ENCODE peak calls at places on chromosomes 3 and 15, in nine cellular contexts. L is heart right ventricle, Y is fibroblast of lung, R is transverse colon, U is Peyer's patch, G is adrenal gland, D is SK-N-SH, K is psoas muscle, W is coronary artery. Z is an unnamed sample.

GRCh38 chr3:146396792-146397191 is 72.6 kb downstream of the PLSCR2 start:
- DNase-seq in L (no peak), Y (no peak), R (no peak), U (no peak), G (no peak), D (no peak), K (no peak), W (no peak), Z (no peak)

GRCh38 chr3:142981108-142981507 is 17.6 kb upstream of the PAQR9 start:
- DNase-seq in L (no peak), Y (no peak), R (no peak), U (no peak), G (no peak), D (no peak), K (no peak), W (no peak), Z (peak; percentile 26)

GRCh38 chr3:64992462-64993285 is 304.9 kb upstream of the ADAMTS9 start:
- DNase-seq in L (no peak), Y (no peak), R (no peak), U (no peak), G (no peak), D (no peak), K (no peak), W (no peak), Z (no peak)

GRCh38 chr15:49628379-49628778 is 7.5 kb downstream of the DTWD1 start:
- DNase-seq in L (no peak), Y (no peak), R (no peak), U (no peak), G (no peak), D (no peak), K (no peak), W (no peak), Z (no peak)

GRCh38 chr3:15601046-15601398 is 347 bp downstream of the HACL1 start:
- DNase-seq in L (no peak), Y (no peak), R (no peak), U (no peak), G (no peak), D (no peak), K (no peak), W (no peak), Z (no peak)

GRCh38 chr3:187935623-187936156 is 190.4 kb upstream of the BCL6 start:
- DNase-seq in L (no peak), Y (no peak), R (peak; percentile 19), U (peak; percentile 77), G (no peak), D (peak; percentile 25), K (peak; percentile 85), W (no peak), Z (no peak)

GRCh38 chr3:120693439-120694172 is 11.6 kb upstream of the HGD start:
- DNase-seq in L (no peak), Y (peak; percentile 57), R (no peak), U (no peak), G (peak; percentile 46), D (no peak), K (no peak), W (no peak), Z (no peak)

GRCh38 chr15:33742807-33743206 is 225.5 kb upstream of the CHRM5 start:
- DNase-seq in L (no peak), Y (peak; percentile 84), R (no peak), U (no peak), G (no peak), D (no peak), K (no peak), W (no peak), Z (no peak)

GRCh38 chr15:41417418-41417811 is 520 bp downstream of the RTF1 start:
- DNase-seq in L (no peak), Y (peak; percentile 25), R (peak; percentile 45), U (peak; percentile 55), G (peak; percentile 39), D (peak; percentile 76), K (peak; percentile 67), W (no peak), Z (no peak)

DNA sequence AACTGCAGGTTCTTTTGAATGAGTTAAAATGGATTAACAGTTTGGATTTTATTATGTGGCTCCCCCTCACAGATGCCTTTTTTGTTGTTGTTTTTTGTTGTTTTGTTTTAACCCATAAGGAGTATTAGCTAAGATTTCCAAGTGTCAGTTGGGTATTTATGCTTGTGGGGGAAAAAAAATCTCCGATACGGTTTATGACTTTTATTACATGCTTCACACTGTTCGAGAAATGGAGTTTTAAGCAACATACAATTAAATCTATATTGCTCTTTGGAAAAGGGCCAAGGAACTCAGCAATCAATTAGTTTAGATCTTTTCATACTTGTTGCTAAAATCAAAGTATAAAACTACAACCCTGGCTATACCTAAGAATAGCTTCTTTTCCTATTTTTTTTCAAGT is 15.9 kb downstream of the NR2F2 start:
- DNase-seq in L (no peak), Y (no peak), R (no peak), U (no peak), G (no peak), D (no peak), K (no peak), W (no peak), Z (no peak)
- H3K4me3 ChIP-seq in L (peak overlapping the region; percentile 77), Y (peak overlapping the region; percentile 100), R (no peak overlapping the region), U (no peak overlapping the region), G (peak overlapping the region; percentile 82), D (no peak overlapping the region), K (peak overlapping the region; percentile 92), W (peak overlapping the region; percentile 94), Z (no peak overlapping the region)

DNA sequence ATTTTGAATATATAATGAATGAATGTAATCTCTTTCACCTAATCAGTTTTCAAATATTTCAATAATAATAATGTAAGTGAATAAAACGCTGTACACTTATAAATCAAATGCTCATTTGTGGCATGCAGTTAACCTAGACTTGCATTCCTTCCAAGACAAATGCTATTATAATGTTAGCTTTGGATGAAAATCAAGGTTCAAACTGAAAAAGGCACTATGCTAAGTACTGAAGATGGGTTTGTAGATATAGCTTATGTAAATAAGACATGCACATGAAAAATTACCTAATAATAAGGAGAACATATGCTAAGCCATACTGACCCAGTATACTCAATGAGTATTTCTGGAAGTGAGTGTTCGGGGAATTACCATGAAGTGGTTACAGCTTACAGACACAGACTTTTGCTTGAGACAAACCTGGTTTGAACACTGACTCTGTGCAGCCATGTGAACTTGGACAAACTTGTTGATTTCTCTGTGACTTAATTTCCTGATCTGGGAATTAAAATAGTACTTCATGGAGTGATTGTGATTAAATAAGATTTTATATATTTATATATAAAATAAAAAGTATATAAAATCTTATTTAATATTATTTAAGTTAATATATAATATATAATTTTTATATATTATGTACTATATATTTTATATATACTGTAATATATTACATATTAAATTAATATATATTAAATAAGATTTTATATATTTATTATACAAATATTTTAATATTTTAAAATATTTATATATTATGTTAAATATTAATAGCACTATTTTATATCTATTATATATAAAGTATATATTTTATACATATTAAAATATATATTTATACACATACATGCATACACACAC is 159.2 kb downstream of the ZPLD1 start:
- DNase-seq in L (no peak), Y (peak; percentile 12), R (no peak), U (no peak), G (no peak), D (no peak), K (no peak), W (no peak), Z (no peak)
- H3K27ac ChIP-seq in L (no peak overlapping the region), Y (no peak overlapping the region), R (no peak overlapping the region), U (no peak overlapping the region), G (no peak overlapping the region), D (no peak overlapping the region), K (no peak overlapping the region), W (no peak overlapping the region), Z (no peak overlapping the region)

GRCh38 chr3:45413172-45413765 is 24.9 kb downstream of the LARS2 start:
- DNase-seq in L (no peak), Y (no peak), R (no peak), U (no peak), G (no peak), D (peak; percentile 16), K (no peak), W (no peak), Z (no peak)

GRCh38 chr3:45409921-45410320 is 21.5 kb downstream of the LARS2 start:
- DNase-seq in L (no peak), Y (peak; percentile 23), R (no peak), U (no peak), G (peak; percentile 26), D (no peak), K (no peak), W (no peak), Z (no peak)

GRCh38 chr3:45412731-45413130 is 24.4 kb downstream of the LARS2 start:
- DNase-seq in L (no peak), Y (no peak), R (no peak), U (no peak), G (no peak), D (peak; percentile 62), K (no peak), W (no peak), Z (no peak)

GRCh38 chr3:45409369-45409768 is 21.0 kb downstream of the LARS2 start:
- DNase-seq in L (no peak), Y (no peak), R (no peak), U (no peak), G (no peak), D (no peak), K (no peak), W (no peak), Z (no peak)

DNA sequence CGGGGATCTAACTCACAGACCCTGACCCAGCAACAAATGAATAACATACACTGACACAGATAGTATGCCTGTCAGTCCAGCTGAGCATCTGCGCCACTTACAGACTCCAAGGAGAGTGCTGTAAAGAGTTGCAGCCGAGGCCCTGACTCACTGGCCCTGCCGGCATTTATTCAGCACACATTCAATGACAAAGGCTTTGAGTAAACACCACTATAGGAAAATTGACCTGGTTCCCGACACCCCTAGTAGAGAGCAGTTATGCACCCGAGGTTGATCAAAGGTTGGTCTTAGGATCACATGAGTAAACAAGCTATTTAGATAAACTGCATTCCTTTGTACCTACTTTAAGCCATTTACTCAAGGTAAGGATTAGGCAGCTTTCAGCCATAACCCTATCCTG is 22.7 kb downstream of the LARS2 start:
- DNase-seq in L (no peak), Y (no peak), R (no peak), U (no peak), G (no peak), D (no peak), K (no peak), W (no peak), Z (no peak)
- TF ChIP-seq CTCF in L (no peak), Y (no peak), R (no peak), U (no peak), G (no peak), D (no peak), K (no peak), W (no peak), Z (no peak)

DNA sequence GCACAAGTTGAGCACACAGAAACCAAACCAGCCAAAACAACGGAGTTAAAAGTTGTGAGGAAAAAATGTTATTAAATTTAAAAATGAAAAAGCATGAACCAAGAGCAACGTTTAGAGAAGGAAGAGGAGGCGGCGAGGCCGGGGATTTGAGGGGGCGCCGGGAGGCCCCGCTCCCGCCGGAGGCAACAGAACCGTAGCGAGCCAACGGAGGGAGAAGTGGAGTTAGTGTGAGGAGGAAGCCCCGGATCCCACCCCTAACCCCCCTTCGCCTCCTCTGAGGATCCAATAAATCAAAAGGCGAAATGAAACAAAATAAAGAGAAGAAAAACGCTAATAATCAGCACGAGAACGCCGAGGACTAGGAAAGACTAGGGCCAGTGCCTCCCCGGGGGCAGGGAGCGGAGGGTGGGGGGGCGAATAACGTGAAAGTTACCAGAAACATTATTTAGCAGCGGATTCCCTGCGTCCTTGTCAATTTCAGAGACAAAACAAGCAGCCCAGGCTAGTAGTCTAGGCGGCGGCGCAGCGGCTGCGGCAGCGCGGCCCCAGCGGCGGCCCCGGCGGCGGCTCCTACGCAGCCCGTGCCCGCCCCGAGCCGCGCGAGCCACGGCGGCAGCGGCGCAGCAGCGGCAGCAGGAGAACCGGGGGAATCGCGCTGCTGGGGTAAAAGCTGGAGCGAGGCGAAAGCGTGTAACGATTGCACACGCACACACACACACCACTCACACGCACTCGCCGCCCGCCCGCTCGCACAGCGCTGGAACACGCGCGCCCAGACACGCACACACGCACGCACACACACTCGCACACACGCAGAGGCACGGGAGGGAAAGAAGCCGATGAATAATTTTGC is 1.7 kb downstream of the MEIS2 start:
- DNase-seq in L (peak; percentile 48), Y (no peak), R (no peak), U (no peak), G (no peak), D (peak; percentile 53), K (peak; percentile 62), W (no peak), Z (peak; percentile 12)
- H3K4me3 ChIP-seq in L (peak overlapping the region; percentile 86), Y (peak overlapping the region; percentile 98), R (peak overlapping the region; percentile 70), U (peak overlapping the region; percentile 54), G (peak overlapping the region; percentile 73), D (peak overlapping the region; percentile 74), K (peak overlapping the region; percentile 89), W (peak overlapping the region; percentile 93), Z (peak overlapping the region; percentile 69)

Z was measured in WERI-Rb-1.